ENCODE peak calls at places on chromosomes 2 and 18, in five cellular contexts. N is Peyer's patch; W is PC-9; P is heart left ventricle; R is CD8-positive, alpha-beta memory T cell. C is an unnamed sample. For H3K4me1, the result is how much of the 10 kb centered on the place peaks cover.

GRCh38 chr2:160294339-160294803 is 94.3 kb upstream of the ITGB6 start:
- DNase-seq in N (no peak), W (no peak), P (peak), R (no peak), C (peak)

GRCh38 chr2:165868211-165868610 is 74.2 kb upstream of the GALNT3 start:
- DNase-seq in N (no peak), W (no peak), P (no peak), R (no peak), C (no peak)

GRCh38 chr18:34659579-34660517 is 50.2 kb upstream of the DTNA start:
- DNase-seq in N (peak), W (peak), P (peak), R (no peak), C (peak)

GRCh38 chr2:133591164-133591563 is 22.9 kb upstream of the NCKAP5 start:
- DNase-seq in N (no peak), W (no peak), P (no peak), R (no peak), C (no peak)

GRCh38 chr2:69692424-69692823 is 48.9 kb upstream of the AAK1 start:
- DNase-seq in N (no peak), W (no peak), P (no peak), R (no peak), C (no peak)

GRCh38 chr2:96344011-96344410 is 8.4 kb downstream of the NCAPH start:
- DNase-seq in N (no peak), W (no peak), P (no peak), R (no peak), C (no peak)

GRCh38 chr2:239648607-239649006 is 247.8 kb upstream of the HDAC4 start:
- DNase-seq in N (peak), W (no peak), P (no peak), R (no peak), C (no peak)

GRCh38 chr2:45241061-45241561 is 231.9 kb upstream of the SIX2 start:
- DNase-seq in N (no peak), W (no peak), P (no peak), R (no peak), C (no peak)

GRCh38 chr2:202154613-202155281 is 81.7 kb downstream of the KIAA2012 start:
- DNase-seq in N (no peak), W (no peak), P (no peak), R (no peak), C (no peak)

GRCh38 chr2:237434916-237435315 is 21.0 kb upstream of the COL6A3 start:
- DNase-seq in N (no peak), W (no peak), P (no peak), R (peak), C (no peak)

GRCh38 chr2:46471-47345 is at the start of gene FAM110C:
- DNase-seq in N (peak), W (peak), P (peak), R (peak), C (peak)

GRCh38 chr2:171348056-171348455 is 85.7 kb downstream of the METTL8 start:
- DNase-seq in N (no peak), W (no peak), P (no peak), R (no peak), C (no peak)

GRCh38 chr2:179454443-179455218 is 190.0 kb upstream of the SESTD1 start:
- DNase-seq in N (no peak), W (peak), P (no peak), R (no peak), C (no peak)

GRCh38 chr2:213834331-213834730 is 550.1 kb downstream of the SPAG16 start:
- DNase-seq in N (no peak), W (no peak), P (no peak), R (no peak), C (no peak)

GRCh38 chr18:68841301-68841700 is 43.4 kb downstream of the CCDC102B start:
- DNase-seq in N (no peak), W (no peak), P (no peak), R (no peak), C (no peak)

DNA sequence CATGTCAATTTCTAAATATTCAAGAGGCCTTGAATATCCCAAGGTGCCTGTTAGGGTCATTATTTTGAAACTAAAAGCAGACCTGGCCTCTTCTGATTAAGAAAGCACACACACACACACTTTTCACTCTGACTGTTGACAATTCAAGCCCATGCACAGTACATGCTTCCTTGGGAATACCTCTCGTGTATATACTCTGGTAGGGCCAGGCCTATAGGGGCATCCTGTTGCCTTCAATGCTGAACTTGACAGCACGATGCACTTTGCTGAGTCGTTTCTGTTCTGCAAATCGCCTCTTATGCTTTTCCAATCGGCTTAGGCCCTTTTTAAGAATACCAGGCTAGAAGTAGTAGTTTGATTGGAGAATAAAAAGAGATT is 40.6 kb downstream of the IWS1 start:
- DNase-seq in N (no peak), W (no peak), P (no peak), R (no peak), C (no peak)
- H3K4me1 ChIP-seq in N (under half), W (under half), P (under half), R (under half), C (under half)

DNA sequence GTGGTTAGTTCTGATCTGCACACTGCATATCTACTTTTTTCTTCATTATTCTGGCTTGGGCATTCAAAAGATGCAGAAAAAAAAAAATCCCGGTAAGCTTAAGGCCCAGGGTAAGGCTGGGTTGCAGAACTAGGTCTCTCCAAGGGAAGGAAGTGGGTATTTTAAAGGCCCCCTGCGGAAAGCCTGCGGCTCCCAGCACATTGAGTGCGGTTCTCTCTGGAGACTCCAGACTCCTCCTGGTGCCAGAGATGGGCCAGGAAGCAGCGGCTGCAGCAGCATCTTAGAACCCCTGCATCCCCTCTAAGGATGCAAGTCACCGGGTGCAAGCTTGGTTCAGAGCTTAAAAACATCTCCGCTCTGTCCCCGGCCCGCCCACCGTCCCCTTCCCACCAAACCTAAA is 49.5 kb downstream of the TGIF1 start:
- DNase-seq in N (no peak), W (no peak), P (no peak), R (no peak), C (no peak)
- H3K4me3 ChIP-seq in N (peak), W (no peak), P (peak), R (no peak), C (peak)

GRCh38 chr2:173148520-173148919 is 72.9 kb downstream of the MAP3K20 start:
- DNase-seq in N (no peak), W (no peak), P (no peak), R (no peak), C (no peak)
- H3K4me1 ChIP-seq in N (under half), W (under half), P (under half), R (under half), C (under half)

DNA sequence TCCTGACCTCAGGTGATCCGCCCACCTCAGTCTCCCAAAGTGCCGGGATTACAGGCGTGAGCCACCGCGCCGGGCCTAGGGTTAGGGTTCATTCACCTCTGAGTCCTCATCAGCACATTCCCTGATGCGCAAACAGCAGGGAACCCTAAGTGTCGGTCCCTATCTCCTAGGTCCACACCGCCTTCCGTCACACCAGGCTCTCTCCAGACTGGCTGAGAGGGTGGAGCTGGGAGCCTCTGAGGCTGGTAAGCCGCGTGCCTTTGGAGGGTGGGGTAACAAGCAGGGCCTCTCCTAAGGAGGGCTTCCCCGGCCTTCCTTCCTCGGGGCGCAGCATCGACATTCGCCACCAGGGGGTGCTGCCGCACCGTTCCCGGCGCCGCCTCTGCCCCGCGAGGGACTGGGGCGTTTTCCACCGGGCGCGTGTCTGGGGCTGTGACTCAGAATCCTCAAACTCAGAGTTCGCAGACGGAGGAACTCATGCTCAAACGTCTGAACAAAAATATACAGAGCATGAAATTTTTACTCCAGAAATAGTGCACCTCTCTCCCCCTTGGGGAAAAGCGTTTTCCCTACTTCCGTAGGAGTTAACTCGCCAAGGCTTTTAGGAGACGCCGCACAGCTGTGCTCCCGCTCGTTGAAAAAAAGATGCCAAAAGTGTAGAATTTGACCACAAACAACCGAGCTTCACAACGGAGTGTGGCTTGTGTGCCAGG is 63.9 kb upstream of the ASAP2 start:
- DNase-seq in N (peak), W (peak), P (peak), R (peak), C (peak)
- H3K4me3 ChIP-seq in N (no peak), W (peak), P (peak), R (peak), C (peak)

DNA sequence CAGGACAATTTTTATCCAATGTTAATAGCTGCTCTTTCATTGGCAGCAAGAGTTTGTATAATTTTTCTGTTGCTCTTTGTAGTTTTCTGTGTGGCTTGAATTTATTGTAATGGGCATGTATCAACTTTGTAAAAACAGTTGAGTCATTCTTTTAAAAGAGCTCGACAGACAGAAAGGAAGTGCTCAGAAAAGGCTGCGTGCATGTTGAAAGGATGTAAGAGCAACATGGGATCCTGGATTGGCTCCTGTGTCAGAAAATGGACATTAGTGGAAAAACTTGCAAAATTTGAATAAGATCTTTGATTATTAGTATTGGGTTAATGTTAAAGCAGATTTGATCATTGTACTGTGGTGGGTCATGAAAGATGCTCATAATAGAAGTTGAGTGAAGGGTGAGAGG is 93.3 kb upstream of the CDC42EP3 start:
- DNase-seq in N (no peak), W (no peak), P (no peak), R (no peak), C (no peak)
- H3K4me1 ChIP-seq in N (under half), W (under half), P (under half), R (under half), C (under half)

DNA sequence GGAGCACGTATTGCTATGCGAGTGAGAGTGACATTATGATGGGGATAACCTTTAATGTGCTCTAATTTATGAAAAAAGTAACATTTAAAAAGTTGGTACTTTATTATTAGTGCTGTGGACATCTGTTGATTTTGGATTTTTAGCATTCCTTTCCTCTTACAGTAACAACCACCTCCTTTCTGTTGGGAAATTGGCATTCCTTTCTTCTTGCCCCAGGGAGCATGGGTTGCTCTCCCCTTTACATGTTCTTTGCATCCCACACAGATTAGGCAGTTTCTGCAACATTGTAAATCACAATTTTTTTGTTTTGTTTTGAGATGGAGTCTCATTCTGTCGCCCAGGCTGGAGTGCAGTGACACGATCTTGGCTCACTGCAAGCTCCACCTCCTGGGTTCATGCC is 300.2 kb downstream of the LPIN1 start:
- DNase-seq in N (no peak), W (peak), P (no peak), R (no peak), C (no peak)
- H3K4me3 ChIP-seq in N (no peak), W (no peak), P (no peak), R (no peak), C (no peak)

GRCh38 chr2:9243357-9243756 is 36.7 kb downstream of the ASAP2 start:
- DNase-seq in N (no peak), W (no peak), P (no peak), R (no peak), C (no peak)

GRCh38 chr2:9247177-9247576 is 40.6 kb downstream of the ASAP2 start:
- DNase-seq in N (no peak), W (no peak), P (no peak), R (no peak), C (no peak)

GRCh38 chr2:9248363-9248762 is 41.8 kb downstream of the ASAP2 start:
- DNase-seq in N (no peak), W (no peak), P (no peak), R (no peak), C (no peak)

GRCh38 chr2:9247786-9248185 is 41.2 kb downstream of the ASAP2 start:
- DNase-seq in N (no peak), W (no peak), P (no peak), R (no peak), C (no peak)

DNA sequence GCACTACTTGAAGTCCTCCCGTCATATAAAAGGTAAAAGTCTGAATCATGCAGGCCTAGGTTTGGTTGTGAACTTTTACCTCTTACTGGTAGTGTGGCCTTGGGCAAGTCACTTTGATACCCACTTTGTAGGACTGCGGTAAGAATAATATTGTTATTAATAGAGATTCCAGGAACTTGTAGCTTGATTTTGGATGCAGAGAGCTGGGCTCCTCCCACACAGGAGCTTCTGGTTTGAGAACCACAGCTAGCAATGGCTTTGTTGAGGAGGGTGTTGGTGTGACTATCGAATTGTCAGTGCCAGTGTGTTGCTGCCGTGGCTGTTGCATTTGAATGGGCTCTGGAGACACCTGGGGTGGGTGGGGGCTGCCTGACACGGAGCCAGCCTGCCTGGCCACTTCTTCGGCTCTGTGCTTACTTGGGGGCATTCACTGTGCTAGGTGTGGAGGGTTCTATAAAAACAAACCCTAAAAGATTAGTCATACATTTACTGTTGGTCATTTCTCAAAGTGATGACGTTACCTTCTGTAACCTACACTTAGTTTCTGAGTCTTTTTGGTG is 38.5 kb downstream of the ASAP2 start:
- DNase-seq in N (no peak), W (peak), P (no peak), R (no peak), C (no peak)
- H3K4me1 ChIP-seq in N (under half), W (half or more), P (under half), R (under half), C (half or more)

DNA sequence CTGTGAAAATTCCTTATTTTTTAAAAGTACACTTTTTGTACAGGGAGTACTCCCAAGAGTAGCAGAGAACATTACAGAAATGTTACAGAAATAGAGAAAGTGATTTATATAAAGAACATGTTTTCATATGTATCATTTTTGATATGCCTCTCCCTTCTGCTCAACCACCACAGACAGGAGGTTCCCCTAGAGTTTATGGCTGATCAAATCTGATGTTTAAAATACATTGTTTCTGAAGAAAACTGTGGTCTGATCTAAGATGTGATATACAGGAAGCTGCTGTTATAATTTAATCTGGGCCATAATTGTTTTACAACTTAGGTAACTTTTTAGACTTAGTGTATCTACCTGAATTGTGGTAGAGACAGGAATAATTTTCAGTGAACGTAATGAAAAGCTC is 37.0 kb downstream of the STAT4 start:
- DNase-seq in N (no peak), W (no peak), P (no peak), R (no peak), C (no peak)
- H3K4me3 ChIP-seq in N (no peak), W (no peak), P (no peak), R (no peak), C (no peak)

GRCh38 chr2:124281556-124281955 is 256.5 kb downstream of the CNTNAP5 start:
- DNase-seq in N (no peak), W (no peak), P (no peak), R (no peak), C (no peak)

GRCh38 chr2:124289060-124289459 is 264.0 kb downstream of the CNTNAP5 start:
- DNase-seq in N (no peak), W (no peak), P (no peak), R (no peak), C (no peak)

GRCh38 chr2:124286089-124286783 is 261.1 kb downstream of the CNTNAP5 start:
- DNase-seq in N (no peak), W (no peak), P (no peak), R (no peak), C (no peak)

DNA sequence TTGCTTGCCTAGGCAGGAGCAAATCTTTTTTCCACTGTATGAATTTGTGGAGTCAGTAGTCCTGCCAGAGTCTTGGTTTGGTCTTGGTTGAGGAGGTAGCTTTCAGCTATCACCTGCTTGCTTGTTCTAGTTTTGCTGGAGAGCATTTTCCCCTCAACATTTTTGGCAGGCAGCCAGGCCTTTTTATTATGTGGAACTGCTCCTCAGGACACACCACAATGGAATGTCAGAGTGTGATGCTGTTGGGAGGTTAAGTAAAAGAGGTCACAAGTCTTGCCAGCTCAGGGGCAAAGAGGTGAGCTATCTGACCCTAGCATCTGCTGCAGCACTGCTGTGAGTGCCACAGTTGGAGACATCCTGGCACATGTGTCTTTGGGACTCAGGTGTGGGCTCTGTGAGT is 258.0 kb downstream of the CNTNAP5 start:
- DNase-seq in N (no peak), W (no peak), P (no peak), R (no peak), C (no peak)
- H3K4me1 ChIP-seq in N (under half), W (under half), P (under half), R (under half), C (under half)

GRCh38 chr2:230987137-230988020 is 8.5 kb upstream of the SPATA3 start:
- DNase-seq in N (peak), W (peak), P (peak), R (peak), C (peak)
- H3K4me3 ChIP-seq in N (peak), W (peak), P (peak), R (peak), C (peak)

C was measured in right atrium auricular region.